ENCODE peak calls at places on chromosomes 2 and 18, in six cellular contexts. M, U, P, T, V and K are unnamed samples.

GRCh38 chr2:75705921-75706320 is 4.8 kb downstream of the GCFC2 start:
- DNase-seq in P (no peak), V (no peak), U (no peak), T (no peak), M (no peak), K (no peak)

GRCh38 chr18:14117611-14118010 is 14.6 kb downstream of the ZNF519 start:
- DNase-seq in U (no peak), V (no peak), T (no peak), P (no peak), M (no peak), K (no peak)

GRCh38 chr2:42808301-42808700 is 15.9 kb upstream of the HAAO start:
- DNase-seq in P (no peak), T (no peak), M (no peak), V (no peak), U (no peak), K (no peak)

GRCh38 chr18:11944786-11945185 is 36.5 kb upstream of the IMPA2 start:
- DNase-seq in U (no peak), V (peak), M (no peak), P (no peak), T (no peak), K (no peak)

GRCh38 chr2:112156152-112156986 is 18.2 kb downstream of the FBLN7 start:
- DNase-seq in V (no peak), M (no peak), P (no peak), T (peak), U (no peak), K (peak)

GRCh38 chr2:183089192-183089851 is 10.8 kb downstream of the DUSP19 start:
- DNase-seq in T (no peak), M (no peak), P (no peak), V (no peak), U (no peak), K (peak)

GRCh38 chr18:55858661-55859111 is 270.7 kb upstream of the TCF4 start:
- DNase-seq in V (no peak), P (no peak), U (no peak), M (no peak), T (peak), K (no peak)

GRCh38 chr2:65383571-65384488 is 48.6 kb downstream of the SPRED2 start:
- DNase-seq in T (no peak), U (no peak), V (no peak), P (no peak), M (no peak), K (peak)